ENCODE peak calls at places on chromosomes 1 and 21, in five cellular contexts. T, B, A, W and V are unnamed samples.

GRCh38 chr21:45264919-45265515 is 22.7 kb downstream of the POFUT2 start:
- DNase-seq in T (no peak), B (no peak), A (no peak), W (no peak), V (no peak)

GRCh38 chr1:155389831-155390230 is 69.1 kb downstream of the RUSC1 start:
- DNase-seq in T (no peak), B (no peak), A (no peak), W (no peak), V (no peak)

GRCh38 chr1:25729045-25729444 is 70.9 kb upstream of the SELENON start:
- DNase-seq in T (no peak), B (no peak), A (no peak), W (no peak), V (no peak)

GRCh38 chr21:16211339-16212303 is 481.8 kb downstream of the USP25 start:
- DNase-seq in T (no peak), B (no peak), A (no peak), W (no peak), V (no peak)

GRCh38 chr1:201917362-201918033 is 28.8 kb downstream of the SHISA4 start:
- DNase-seq in T (no peak), B (no peak), A (no peak), W (peak; percentile 74), V (peak; percentile 67)

GRCh38 chr1:209607102-209607794 is 23.7 kb downstream of the CAMK1G start:
- DNase-seq in T (no peak), B (peak; percentile 27), A (no peak), W (no peak), V (no peak)

GRCh38 chr21:45421071-45421845 is 16.3 kb downstream of the COL18A1 start:
- DNase-seq in T (no peak), B (peak; percentile 65), A (no peak), W (no peak), V (no peak)

GRCh38 chr1:214967865-214968575 is 114.5 kb upstream of the KCNK2 start:
- DNase-seq in T (no peak), B (no peak), A (no peak), W (no peak), V (no peak)

GRCh38 chr1:2388004-2388913 is 3.1 kb downstream of the MORN1 start:
- DNase-seq in T (no peak), B (no peak), A (no peak), W (no peak), V (no peak)

GRCh38 chr1:204520834-204521709 is 4.9 kb downstream of the MDM4 start:
- DNase-seq in T (no peak), B (peak; percentile 38), A (no peak), W (peak; percentile 43), V (no peak)

GRCh38 chr1:157090771-157091170 is 8.8 kb downstream of the ETV3L start:
- DNase-seq in T (no peak), B (no peak), A (no peak), W (no peak), V (no peak)

GRCh38 chr1:156578006-156578405 is 1.5 kb upstream of the TTC24 start:
- DNase-seq in T (no peak), B (no peak), A (no peak), W (no peak), V (no peak)

GRCh38 chr21:44931501-44932365 is 8.1 kb upstream of the SLX9 start:
- DNase-seq in T (no peak), B (no peak), A (no peak), W (no peak), V (no peak)

GRCh38 chr1:202643397-202644218 is 66.6 kb downstream of the SYT2 start:
- DNase-seq in T (no peak), B (no peak), A (no peak), W (no peak), V (no peak)

GRCh38 chr1:214842856-214843255 is 239.7 kb upstream of the KCNK2 start:
- DNase-seq in T (no peak), B (no peak), A (no peak), W (no peak), V (peak; percentile 67)

GRCh38 chr1:192601145-192602048 is 25.8 kb downstream of the RGS1 start:
- DNase-seq in T (no peak), B (no peak), A (no peak), W (no peak), V (no peak)